ENCODE peak calls at places on chromosome 6, in five cellular contexts. One of them, this sample, is unnamed.

GRCh38 chr6:123295181-123295580 is 299.1 kb downstream of the CLVS2 start:
- DNase-seq in GM20000: no peak
- DNase-seq in naive thymus-derived CD8-positive, alpha-beta T cell: no peak
- DNase-seq in NCI-H1436: no peak
- DNase-seq in stimulated activated CD4-positive, alpha-beta T cell treated with anti-CD3 and anti-CD28 coated beads, Interleukin-4, amount 100 ng/mL, for 48 hours: no peak
- DNase-seq in this sample: no peak

GRCh38 chr6:14328163-14328562 is 210.6 kb downstream of the CD83 start:
- DNase-seq in stimulated activated CD4-positive, alpha-beta T cell treated with anti-CD3 and anti-CD28 coated beads, Interleukin-4, amount 100 ng/mL, for 48 hours: no peak
- DNase-seq in naive thymus-derived CD8-positive, alpha-beta T cell: no peak
- DNase-seq in NCI-H1436: no peak
- DNase-seq in GM20000: no peak
- DNase-seq in this sample: no peak

GRCh38 chr6:45411959-45412358 is 34.2 kb upstream of the SUPT3H start:
- DNase-seq in naive thymus-derived CD8-positive, alpha-beta T cell: no peak
- DNase-seq in NCI-H1436: no peak
- DNase-seq in stimulated activated CD4-positive, alpha-beta T cell treated with anti-CD3 and anti-CD28 coated beads, Interleukin-4, amount 100 ng/mL, for 48 hours: no peak
- DNase-seq in GM20000: no peak
- DNase-seq in this sample: no peak

GRCh38 chr6:133806358-133806757 is 82.6 kb upstream of the TCF21 start:
- DNase-seq in naive thymus-derived CD8-positive, alpha-beta T cell: no peak
- DNase-seq in NCI-H1436: no peak
- DNase-seq in GM20000: no peak
- DNase-seq in stimulated activated CD4-positive, alpha-beta T cell treated with anti-CD3 and anti-CD28 coated beads, Interleukin-4, amount 100 ng/mL, for 48 hours: no peak
- DNase-seq in this sample: no peak

GRCh38 chr6:278494-278893 is 13.8 kb upstream of the DUSP22 start:
- DNase-seq in naive thymus-derived CD8-positive, alpha-beta T cell: no peak
- DNase-seq in stimulated activated CD4-positive, alpha-beta T cell treated with anti-CD3 and anti-CD28 coated beads, Interleukin-4, amount 100 ng/mL, for 48 hours: no peak
- DNase-seq in GM20000: no peak
- DNase-seq in NCI-H1436: no peak
- DNase-seq in this sample: no peak

GRCh38 chr6:138468320-138469015 is 30.8 kb downstream of the NHSL1 start:
- DNase-seq in stimulated activated CD4-positive, alpha-beta T cell treated with anti-CD3 and anti-CD28 coated beads, Interleukin-4, amount 100 ng/mL, for 48 hours: no peak
- DNase-seq in naive thymus-derived CD8-positive, alpha-beta T cell: no peak
- DNase-seq in GM20000: no peak
- DNase-seq in NCI-H1436: no peak
- DNase-seq in this sample: no peak

GRCh38 chr6:142902636-142903053 is 42.3 kb downstream of the HIVEP2 start:
- DNase-seq in naive thymus-derived CD8-positive, alpha-beta T cell: peak
- DNase-seq in GM20000: peak
- DNase-seq in NCI-H1436: no peak
- DNase-seq in stimulated activated CD4-positive, alpha-beta T cell treated with anti-CD3 and anti-CD28 coated beads, Interleukin-4, amount 100 ng/mL, for 48 hours: peak
- DNase-seq in this sample: peak

GRCh38 chr6:165676435-165677068 is 13.5 kb upstream of the PDE10A start:
- DNase-seq in naive thymus-derived CD8-positive, alpha-beta T cell: no peak
- DNase-seq in GM20000: no peak
- DNase-seq in stimulated activated CD4-positive, alpha-beta T cell treated with anti-CD3 and anti-CD28 coated beads, Interleukin-4, amount 100 ng/mL, for 48 hours: no peak
- DNase-seq in NCI-H1436: no peak
- DNase-seq in this sample: no peak

GRCh38 chr6:134077301-134077700 is 24.9 kb upstream of the SLC2A12 start:
- DNase-seq in stimulated activated CD4-positive, alpha-beta T cell treated with anti-CD3 and anti-CD28 coated beads, Interleukin-4, amount 100 ng/mL, for 48 hours: no peak
- DNase-seq in naive thymus-derived CD8-positive, alpha-beta T cell: no peak
- DNase-seq in GM20000: no peak
- DNase-seq in NCI-H1436: no peak
- DNase-seq in this sample: no peak

GRCh38 chr6:45132059-45132458 is 196.1 kb upstream of the RUNX2 start:
- DNase-seq in stimulated activated CD4-positive, alpha-beta T cell treated with anti-CD3 and anti-CD28 coated beads, Interleukin-4, amount 100 ng/mL, for 48 hours: no peak
- DNase-seq in naive thymus-derived CD8-positive, alpha-beta T cell: no peak
- DNase-seq in NCI-H1436: no peak
- DNase-seq in GM20000: no peak
- DNase-seq in this sample: no peak

GRCh38 chr6:145711372-145711771 is 23.9 kb downstream of the EPM2A start:
- DNase-seq in stimulated activated CD4-positive, alpha-beta T cell treated with anti-CD3 and anti-CD28 coated beads, Interleukin-4, amount 100 ng/mL, for 48 hours: no peak
- DNase-seq in NCI-H1436: no peak
- DNase-seq in naive thymus-derived CD8-positive, alpha-beta T cell: no peak
- DNase-seq in GM20000: no peak
- DNase-seq in this sample: no peak

GRCh38 chr6:152343735-152344360 is 293.3 kb downstream of the SYNE1 start:
- DNase-seq in NCI-H1436: no peak
- DNase-seq in stimulated activated CD4-positive, alpha-beta T cell treated with anti-CD3 and anti-CD28 coated beads, Interleukin-4, amount 100 ng/mL, for 48 hours: no peak
- DNase-seq in GM20000: no peak
- DNase-seq in naive thymus-derived CD8-positive, alpha-beta T cell: no peak
- DNase-seq in this sample: no peak

GRCh38 chr6:122548281-122548680 is 61.9 kb upstream of the PKIB start:
- DNase-seq in NCI-H1436: no peak
- DNase-seq in GM20000: no peak
- DNase-seq in naive thymus-derived CD8-positive, alpha-beta T cell: no peak
- DNase-seq in stimulated activated CD4-positive, alpha-beta T cell treated with anti-CD3 and anti-CD28 coated beads, Interleukin-4, amount 100 ng/mL, for 48 hours: no peak
- DNase-seq in this sample: no peak

GRCh38 chr6:143822584-143823024 is 20.5 kb upstream of the LTV1 start:
- DNase-seq in stimulated activated CD4-positive, alpha-beta T cell treated with anti-CD3 and anti-CD28 coated beads, Interleukin-4, amount 100 ng/mL, for 48 hours: no peak
- DNase-seq in naive thymus-derived CD8-positive, alpha-beta T cell: no peak
- DNase-seq in NCI-H1436: no peak
- DNase-seq in GM20000: no peak
- DNase-seq in this sample: peak

GRCh38 chr6:161393839-161394364 is 120.0 kb upstream of the AGPAT4 start:
- DNase-seq in naive thymus-derived CD8-positive, alpha-beta T cell: peak
- DNase-seq in NCI-H1436: peak
- DNase-seq in GM20000: peak
- DNase-seq in stimulated activated CD4-positive, alpha-beta T cell treated with anti-CD3 and anti-CD28 coated beads, Interleukin-4, amount 100 ng/mL, for 48 hours: peak
- DNase-seq in this sample: peak

GRCh38 chr6:44011350-44011925 is 115.8 kb downstream of the MRPL14 start:
- DNase-seq in GM20000: no peak
- DNase-seq in naive thymus-derived CD8-positive, alpha-beta T cell: no peak
- DNase-seq in stimulated activated CD4-positive, alpha-beta T cell treated with anti-CD3 and anti-CD28 coated beads, Interleukin-4, amount 100 ng/mL, for 48 hours: no peak
- DNase-seq in NCI-H1436: no peak
- DNase-seq in this sample: no peak

GRCh38 chr6:27669798-27670301 is 196.9 kb upstream of the ZNF184 start:
- DNase-seq in stimulated activated CD4-positive, alpha-beta T cell treated with anti-CD3 and anti-CD28 coated beads, Interleukin-4, amount 100 ng/mL, for 48 hours: no peak
- DNase-seq in GM20000: no peak
- DNase-seq in naive thymus-derived CD8-positive, alpha-beta T cell: no peak
- DNase-seq in NCI-H1436: no peak
- DNase-seq in this sample: no peak

This sample was measured in AG08396.